ENCODE peak calls at places on chromosomes 12 and 14, in seven cellular contexts. K, Y, V, B, O, X and Q are unnamed samples. For H3K4me1, the result is how much of the 10 kb centered on the place peaks cover.

GRCh38 chr14:36655963-36656768 is 5.5 kb upstream of the PAX9 start:
- DNase-seq in Y (peak), K (no peak), B (no peak), X (no peak), O (no peak), V (no peak), Q (peak)

GRCh38 chr12:49212572-49212971 is 23.7 kb upstream of the TUBA1A start:
- DNase-seq in B (no peak), X (no peak), O (no peak), Y (no peak), K (no peak), V (peak), Q (no peak)

GRCh38 chr14:54420478-54421116 is 20.6 kb downstream of the CNIH1 start:
- DNase-seq in Y (peak), O (no peak), K (peak), V (no peak), B (no peak), X (peak), Q (no peak)

GRCh38 chr14:102356280-102356679 is 6.4 kb downstream of the CINP start:
- DNase-seq in O (no peak), X (no peak), V (no peak), Y (no peak), K (no peak), B (no peak), Q (no peak)

GRCh38 chr12:127582074-127582473 is 684.9 kb upstream of the TMEM132C start:
- DNase-seq in V (no peak), K (no peak), B (no peak), Y (no peak), X (peak), O (no peak), Q (no peak)

GRCh38 chr14:39488600-39488999 is 56.4 kb upstream of the FBXO33 start:
- DNase-seq in Y (peak), O (no peak), B (no peak), X (peak), K (no peak), V (no peak), Q (no peak)

GRCh38 chr12:34402228-34402898 is 380.1 kb downstream of the ALG10 start:
- DNase-seq in B (peak), Y (peak), V (peak), X (no peak), K (no peak), O (no peak), Q (peak)

GRCh38 chr14:64891839-64892375 is 12.2 kb upstream of the SPTB start:
- DNase-seq in O (no peak), B (no peak), Y (no peak), V (no peak), K (peak), X (peak), Q (peak)

GRCh38 chr12:94806617-94807016 is 156.3 kb upstream of the TMCC3 start:
- DNase-seq in B (no peak), X (no peak), O (no peak), V (no peak), K (no peak), Y (no peak), Q (no peak)

GRCh38 chr14:67800743-67801142 is 15.6 kb downstream of the ZFYVE26 start:
- DNase-seq in O (no peak), Y (no peak), K (no peak), V (no peak), B (no peak), X (no peak), Q (no peak)

GRCh38 chr12:99119943-99120342 is 474.9 kb downstream of the APAF1 start:
- DNase-seq in O (no peak), B (no peak), V (no peak), X (no peak), Y (no peak), K (no peak), Q (no peak)

GRCh38 chr12:12985817-12986408 is 14.2 kb downstream of the HEBP1 start:
- DNase-seq in Y (peak), X (peak), K (no peak), B (no peak), V (no peak), O (no peak), Q (peak)

GRCh38 chr14:101130861-101131260 is 227.3 kb upstream of the RTL1 start:
- DNase-seq in O (no peak), B (no peak), V (no peak), X (no peak), K (no peak), Y (peak), Q (no peak)

GRCh38 chr12:22101749-22102243 is 55.8 kb downstream of the CMAS start:
- DNase-seq in K (peak), X (peak), O (peak), Y (no peak), V (no peak), B (peak), Q (no peak)

GRCh38 chr12:20368653-20369163 is 371 bp downstream of the PDE3A start:
- DNase-seq in Y (no peak), K (peak), O (no peak), V (peak), B (peak), X (peak), Q (peak)

GRCh38 chr12:78087363-78087675 is 256.6 kb downstream of the NAV3 start:
- DNase-seq in Y (no peak), B (no peak), V (no peak), K (no peak), O (no peak), X (peak), Q (no peak)

GRCh38 chr14:76867536-76868452 is 41.6 kb downstream of the LRRC74A start:
- DNase-seq in X (no peak), K (no peak), V (no peak), B (no peak), Y (no peak), O (no peak), Q (no peak)

GRCh38 chr14:29846339-29847129 is 81.1 kb downstream of the PRKD1 start:
- DNase-seq in Y (no peak), V (no peak), B (no peak), O (no peak), X (peak), K (peak), Q (no peak)

GRCh38 chr12:119615518-119616475 is 22.2 kb downstream of the TMEM233 start:
- DNase-seq in X (peak), Y (no peak), B (no peak), K (no peak), O (no peak), V (no peak), Q (no peak)

GRCh38 chr12:57240926-57241555 is 9.9 kb downstream of the STAC3 start:
- DNase-seq in V (no peak), K (no peak), X (no peak), B (peak), O (no peak), Y (peak), Q (peak)

GRCh38 chr12:76879710-76880025 is 849 bp upstream of the CSRP2 start:
- DNase-seq in X (no peak), O (no peak), Y (no peak), B (no peak), K (no peak), V (no peak), Q (no peak)

GRCh38 chr12:76878045-76878898 is 547 bp downstream of the CSRP2 start:
- DNase-seq in V (peak), O (no peak), X (peak), B (peak), Y (peak), K (peak), Q (peak)

GRCh38 chr12:76880156-76881023 is 1.6 kb upstream of the CSRP2 start:
- DNase-seq in O (no peak), V (no peak), K (no peak), X (peak), B (no peak), Y (no peak), Q (no peak)

GRCh38 chr12:76881152-76881551 is 2.3 kb upstream of the CSRP2 start:
- DNase-seq in O (no peak), Y (no peak), X (no peak), B (no peak), K (no peak), V (no peak), Q (no peak)

GRCh38 chr12:76878899-76879709 is at the start of gene CSRP2:
- DNase-seq in O (no peak), K (peak), X (peak), B (peak), Y (peak), V (peak), Q (peak)
- TF ChIP-seq CTCF in O (no peak), K (no peak), X (peak), B (peak), Y (peak), V (peak), Q (no peak)

GRCh38 chr14:61511558-61511924 is 183.8 kb upstream of the HIF1A start:
- DNase-seq in X (no peak), Y (no peak), V (no peak), O (no peak), B (peak), K (peak), Q (no peak)

GRCh38 chr14:61512508-61512907 is 182.8 kb upstream of the HIF1A start:
- DNase-seq in V (no peak), X (peak), K (peak), O (no peak), Y (no peak), B (no peak), Q (no peak)

GRCh38 chr14:61514006-61514830 is 181.1 kb upstream of the HIF1A start:
- DNase-seq in O (no peak), V (no peak), Y (no peak), X (peak), K (peak), B (no peak), Q (no peak)

GRCh38 chr14:61510736-61511557 is 184.4 kb upstream of the HIF1A start:
- DNase-seq in Y (no peak), V (no peak), X (no peak), K (no peak), B (peak), O (no peak), Q (peak)

DNA sequence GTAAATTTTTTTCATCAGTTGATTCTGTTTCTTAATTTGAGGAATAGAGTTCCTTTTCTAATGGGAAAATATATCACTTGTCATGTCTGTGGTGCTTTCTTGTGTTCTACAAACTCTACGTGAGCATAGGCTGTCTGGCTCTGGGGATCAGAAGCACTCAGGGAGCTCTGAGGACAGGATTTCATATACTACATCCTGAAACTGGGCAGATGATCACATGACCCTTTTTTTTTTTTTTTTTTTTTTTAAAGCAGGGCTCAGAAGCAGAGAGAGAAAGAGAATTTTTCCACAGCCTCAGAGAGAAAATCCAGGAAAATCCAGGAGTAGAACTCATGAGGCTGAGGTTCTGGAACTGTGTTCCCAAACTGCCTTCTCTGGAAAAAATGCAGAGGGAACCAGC is 183.3 kb upstream of the HIF1A start:
- DNase-seq in B (no peak), O (no peak), V (no peak), X (no peak), K (peak), Y (no peak), Q (no peak)
- H3K4me1 ChIP-seq in B (under half), O (under half), V (under half), X (under half), K (half or more), Y (under half), Q (under half)

GRCh38 chr14:89954045-89955021 is at the start of gene EFCAB11:
- DNase-seq in V (peak), O (peak), X (peak), K (peak), Y (peak), B (peak), Q (peak)
- TF ChIP-seq CTCF in V (no peak), O (no peak), X (peak), K (peak), Y (peak), B (no peak), Q (no peak)

GRCh38 chr12:106446429-106447092 is 89.0 kb downstream of the POLR3B start:
- DNase-seq in K (no peak), V (no peak), Y (no peak), B (no peak), X (peak), O (no peak), Q (no peak)

GRCh38 chr12:106445053-106445452 is 87.5 kb downstream of the POLR3B start:
- DNase-seq in K (no peak), V (no peak), X (no peak), O (no peak), Y (no peak), B (no peak), Q (no peak)

GRCh38 chr12:106445981-106446380 is 88.4 kb downstream of the POLR3B start:
- DNase-seq in X (no peak), O (no peak), V (no peak), K (no peak), Y (no peak), B (no peak), Q (no peak)

GRCh38 chr12:106442575-106442974 is 85.0 kb downstream of the POLR3B start:
- DNase-seq in O (no peak), Y (no peak), V (no peak), B (no peak), X (no peak), K (peak), Q (no peak)
- H3K4me1 ChIP-seq in O (under half), Y (under half), V (under half), B (under half), X (under half), K (under half), Q (under half)

DNA sequence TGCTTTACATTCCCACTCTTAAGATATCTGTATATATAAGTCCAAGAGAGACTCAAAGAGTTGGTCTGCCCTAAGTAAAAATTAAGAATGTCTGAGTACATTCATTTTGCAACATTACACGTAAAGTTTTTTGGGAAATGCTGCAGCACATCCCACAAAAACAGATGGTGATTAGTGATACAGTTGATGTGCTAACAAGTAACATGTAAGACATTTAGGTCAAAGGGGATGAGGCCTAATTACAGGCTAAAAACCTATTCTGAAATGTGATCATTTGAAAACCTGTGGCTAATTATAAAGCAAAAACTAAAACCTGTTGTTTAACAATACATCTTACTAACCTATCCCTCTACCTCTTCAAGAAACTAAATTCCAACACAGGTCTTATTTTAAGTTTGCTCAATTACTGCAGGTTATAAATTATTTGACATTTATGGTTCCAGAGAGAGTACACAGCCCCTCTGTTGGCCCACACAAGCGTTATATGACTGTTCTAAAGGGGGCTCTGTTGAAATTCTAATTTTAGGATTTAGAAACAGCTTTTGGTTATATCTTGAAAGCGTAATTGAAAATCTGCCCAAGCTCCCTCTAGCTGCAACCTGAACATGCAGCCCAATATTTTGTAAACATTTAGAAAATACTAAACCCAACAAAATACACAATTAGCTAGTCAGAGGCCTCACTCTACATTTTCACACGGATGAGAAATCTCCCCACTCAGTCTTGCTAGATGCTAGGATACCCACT is 42.9 kb downstream of the BRAP start:
- DNase-seq in O (no peak), K (no peak), V (no peak), X (no peak), Y (no peak), B (no peak), Q (no peak)
- TF ChIP-seq CTCF in O (no peak), K (no peak), V (no peak), X (peak), Y (no peak), B (no peak), Q (no peak)

GRCh38 chr14:85576161-85576560 is 46.2 kb downstream of the FLRT2 start:
- DNase-seq in B (no peak), K (no peak), Y (no peak), O (no peak), X (peak), V (no peak), Q (no peak)

GRCh38 chr14:85575617-85575898 is 45.6 kb downstream of the FLRT2 start:
- DNase-seq in O (no peak), B (no peak), K (no peak), Y (no peak), X (no peak), V (no peak), Q (no peak)

GRCh38 chr14:85578925-85579324 is 49.0 kb downstream of the FLRT2 start:
- DNase-seq in V (no peak), B (no peak), K (no peak), Y (no peak), O (no peak), X (no peak), Q (no peak)

GRCh38 chr14:85577542-85578140 is 47.7 kb downstream of the FLRT2 start:
- DNase-seq in Y (no peak), K (no peak), O (no peak), X (no peak), V (no peak), B (no peak), Q (no peak)

GRCh38 chr14:85576848-85577541 is 47.1 kb downstream of the FLRT2 start:
- DNase-seq in O (no peak), V (no peak), Y (no peak), K (no peak), X (peak), B (no peak), Q (no peak)
- H3K4me1 ChIP-seq in O (under half), V (under half), Y (under half), K (under half), X (under half), B (under half), Q (under half)

GRCh38 chr12:15427913-15428312 is 105.6 kb downstream of the PTPRO start:
- DNase-seq in B (no peak), K (no peak), X (no peak), V (no peak), Y (no peak), O (no peak), Q (no peak)
- TF ChIP-seq CTCF in B (no peak), K (no peak), X (no peak), V (no peak), Y (no peak), O (no peak), Q (no peak)